ENCODE peak calls at places on chromosomes 6 and 20, in five cellular contexts. I is activated effector memory CD4-positive, alpha-beta T cell treated with Interleukin-2 at 50 U/mL for 16 hours; Q is upper lobe of right lung; E is activated CD4-positive, alpha-beta T cell treated with anti-CD3 and anti-CD28 coated beads, Interleukin-2, amount 50 U/mL, for 4 hours; D is naive thymus-derived CD8-positive, alpha-beta T cell. L is an unnamed sample.

GRCh38 chr6:19354181-19354580 is 483.0 kb upstream of the ID4 start:
- DNase-seq in I (no peak), D (no peak), E (no peak), Q (no peak), L (no peak)

GRCh38 chr6:45364466-45364865 is 13.3 kb downstream of the SUPT3H start:
- DNase-seq in Q (no peak), E (no peak), I (no peak), D (no peak), L (no peak)

GRCh38 chr6:52538252-52538905 is 38.5 kb downstream of the TRAM2 start:
- DNase-seq in D (no peak), E (no peak), I (no peak), Q (no peak), L (no peak)

GRCh38 chr20:38805502-38805957 is at the start of gene PPP1R16B:
- DNase-seq in E (peak), Q (peak), D (peak), I (peak), L (peak)

GRCh38 chr6:15431762-15432495 is 186.1 kb downstream of the JARID2 start:
- DNase-seq in Q (peak), I (no peak), E (no peak), D (no peak), L (no peak)

GRCh38 chr6:43923376-43924221 is 153.6 kb downstream of the VEGFA start:
- DNase-seq in E (no peak), Q (peak), I (no peak), D (no peak), L (no peak)

GRCh38 chr20:25033250-25033940 is 24.5 kb downstream of the ACSS1 start:
- DNase-seq in E (no peak), Q (no peak), I (no peak), D (no peak), L (no peak)

GRCh38 chr20:63092660-63093215 is 86.0 kb upstream of the BHLHE23 start:
- DNase-seq in D (no peak), E (no peak), I (no peak), Q (no peak), L (no peak)

GRCh38 chr6:7150381-7151064 is 42.8 kb downstream of the RREB1 start:
- DNase-seq in E (no peak), I (no peak), Q (no peak), D (no peak), L (no peak)

GRCh38 chr6:34922177-34922663 is 33.2 kb downstream of the ANKS1A start:
- DNase-seq in Q (no peak), E (no peak), I (no peak), D (no peak), L (no peak)

GRCh38 chr20:58650181-58650775 is 805 bp upstream of the STX16 start:
- DNase-seq in Q (peak), I (peak), E (peak), D (peak), L (no peak)

GRCh38 chr6:34317882-34318491 is 69.2 kb upstream of the SMIM29 start:
- DNase-seq in I (no peak), D (no peak), E (no peak), Q (no peak), L (no peak)

GRCh38 chr6:74587386-74587785 is 618.5 kb downstream of the COL12A1 start:
- DNase-seq in D (no peak), I (no peak), Q (no peak), E (no peak), L (no peak)

GRCh38 chr20:46025376-46025783 is 3.6 kb upstream of the SLC12A5 start:
- DNase-seq in D (no peak), I (no peak), E (no peak), Q (no peak), L (no peak)

GRCh38 chr6:120357447-120357846 is 976.8 kb downstream of the TBC1D32 start:
- DNase-seq in Q (no peak), I (no peak), D (no peak), E (no peak), L (no peak)

GRCh38 chr6:43924222-43924702 is 154.3 kb downstream of the VEGFA start:
- DNase-seq in D (peak), I (peak), E (no peak), Q (peak), L (peak)

GRCh38 chr6:1910621-1911407 is 301.1 kb downstream of the FOXC1 start:
- DNase-seq in D (no peak), I (no peak), Q (no peak), E (no peak), L (no peak)

GRCh38 chr20:3818155-3819151 is 1.9 kb upstream of the AP5S1 start:
- DNase-seq in D (no peak), E (no peak), I (no peak), Q (no peak), L (peak)

L was measured in amygdala.